ENCODE peak calls at places on chromosomes 12 and 14, in four cellular contexts. S is stimulated activated CD4-positive, alpha-beta T cell treated with anti-CD3 and anti-CD28 coated beads, Interleukin-12 subunit alpha, Interleukin-12 subunit beta, amount 100 ng/mL, for 48 hours; P is tibial nerve; I is GM23248. U is an unnamed sample.

GRCh38 chr14:35229495-35230089 is 62.6 kb upstream of the PSMA6 start:
- DNase-seq in I (no peak), P (no peak), S (no peak), U (no peak)

GRCh38 chr14:90970167-90970600 is 90.3 kb downstream of the RPS6KA5 start:
- DNase-seq in S (no peak), I (no peak), P (no peak), U (no peak)

GRCh38 chr12:66633676-66634075 is 45.2 kb downstream of the GRIP1 start:
- DNase-seq in P (no peak), I (no peak), S (no peak), U (no peak)

GRCh38 chr14:32211068-32211404 is 8.0 kb upstream of the RNU6-8 start:
- DNase-seq in I (no peak), S (no peak), P (no peak), U (no peak)

GRCh38 chr14:68679301-68679700 is 113.6 kb downstream of the ZFP36L1 start:
- DNase-seq in S (no peak), P (no peak), I (no peak), U (no peak)

GRCh38 chr14:28946267-28946666 is 179.7 kb downstream of the FOXG1 start:
- DNase-seq in P (no peak), I (no peak), S (no peak), U (no peak)

GRCh38 chr12:93020225-93020997 is 91.3 kb upstream of the EEA1 start:
- DNase-seq in I (no peak), P (no peak), S (no peak), U (no peak)

GRCh38 chr12:96457191-96457930 is 32.0 kb upstream of the CFAP54 start:
- DNase-seq in I (no peak), S (no peak), P (no peak), U (no peak)

GRCh38 chr12:89880695-89881350 is 172.2 kb upstream of the ATP2B1 start:
- DNase-seq in I (no peak), S (no peak), P (no peak), U (no peak)

GRCh38 chr12:103664626-103665025 is 77.6 kb downstream of the STAB2 start:
- DNase-seq in P (no peak), S (no peak), I (no peak), U (no peak)

GRCh38 chr12:107992870-107993451 is 136.1 kb upstream of the WSCD2 start:
- DNase-seq in I (peak), S (no peak), P (no peak), U (peak)

GRCh38 chr12:93127582-93128331 is 198.7 kb upstream of the EEA1 start:
- DNase-seq in S (no peak), I (peak), P (peak), U (peak)

GRCh38 chr12:109288571-109288970 is 20.5 kb downstream of the FOXN4 start:
- DNase-seq in S (no peak), P (no peak), I (no peak), U (no peak)

GRCh38 chr14:105157872-105158271 is 10.7 kb downstream of the JAG2 start:
- DNase-seq in P (no peak), I (no peak), S (no peak), U (no peak)

GRCh38 chr12:29131539-29131938 is 17.5 kb upstream of the FAR2 start:
- DNase-seq in S (no peak), I (peak), P (no peak), U (peak)

GRCh38 chr14:41137741-41138140 is 468.9 kb upstream of the LRFN5 start:
- DNase-seq in I (no peak), S (no peak), P (no peak), U (no peak)

GRCh38 chr14:29712586-29712985 is 215.1 kb downstream of the PRKD1 start:
- DNase-seq in I (no peak), P (no peak), S (no peak), U (no peak)

GRCh38 chr14:104684449-104684821 is 5.0 kb upstream of the INF2 start:
- DNase-seq in I (no peak), P (no peak), S (no peak), U (no peak)

GRCh38 chr12:4562034-4562657 is at the start of gene DYRK4:
- DNase-seq in I (peak), P (peak), S (no peak), U (no peak)

GRCh38 chr12:52013626-52014310 is 7.0 kb downstream of the TAMALIN start:
- DNase-seq in I (no peak), S (no peak), P (no peak), U (no peak)

GRCh38 chr12:104055686-104056388 is 5.8 kb upstream of the GLT8D2 start:
- DNase-seq in P (no peak), I (peak), S (no peak), U (no peak)

GRCh38 chr14:74976264-74977113 is 21.1 kb upstream of the PGF start:
- DNase-seq in S (no peak), I (no peak), P (no peak), U (no peak)

GRCh38 chr12:77767756-77768343 is 62.8 kb upstream of the NAV3 start:
- DNase-seq in I (no peak), S (no peak), P (no peak), U (no peak)

GRCh38 chr14:103483600-103483999 is 39.0 kb downstream of the CKB start:
- DNase-seq in I (peak), P (no peak), S (no peak), U (no peak)

GRCh38 chr12:31408778-31409177 is 82.8 kb upstream of the SINHCAF start:
- DNase-seq in I (no peak), P (no peak), S (no peak), U (no peak)

GRCh38 chr12:71867131-71867530 is 27.6 kb downstream of the TBC1D15 start:
- DNase-seq in P (no peak), S (no peak), I (no peak), U (no peak)

GRCh38 chr12:2664721-2665577 is 129.8 kb upstream of the FKBP4 start:
- DNase-seq in I (no peak), S (no peak), P (no peak), U (no peak)

GRCh38 chr14:36683083-36683724 is 21.5 kb downstream of the PAX9 start:
- DNase-seq in S (no peak), P (no peak), I (no peak), U (no peak)

GRCh38 chr12:126362490-126362889 is 1297.3 kb downstream of the AACS start:
- DNase-seq in I (no peak), P (no peak), S (no peak), U (no peak)

GRCh38 chr12:26212356-26212755 is 17.0 kb downstream of the SSPN start:
- DNase-seq in P (peak), I (no peak), S (no peak), U (no peak)

GRCh38 chr12:34299802-34300193 is 277.5 kb downstream of the ALG10 start:
- DNase-seq in P (no peak), I (no peak), S (no peak), U (no peak)

GRCh38 chr12:77645966-77646598 is 184.6 kb upstream of the NAV3 start:
- DNase-seq in S (no peak), P (no peak), I (no peak), U (no peak)

GRCh38 chr14:73713804-73714655 is at the start of gene PNMA1:
- DNase-seq in S (peak), I (peak), P (peak), U (peak)

GRCh38 chr12:1914116-1914911 is 4.1 kb downstream of the CACNA2D4 start:
- DNase-seq in P (peak), S (no peak), I (no peak), U (no peak)

GRCh38 chr14:88749139-88749538 is 43.6 kb downstream of the EML5 start:
- DNase-seq in S (no peak), P (no peak), I (no peak), U (no peak)

GRCh38 chr14:81234268-81234667 is 13.5 kb upstream of the GTF2A1 start:
- DNase-seq in P (no peak), I (no peak), S (no peak), U (no peak)

GRCh38 chr12:71183018-71183417 is 25.2 kb upstream of the TSPAN8 start:
- DNase-seq in P (no peak), S (no peak), I (peak), U (no peak)

GRCh38 chr12:12432373-12432772 is 75.5 kb downstream of the BORCS5 start:
- DNase-seq in P (no peak), I (peak), S (no peak), U (no peak)

U was measured in HL-60.